ENCODE peak calls at places on chromosomes 7 and 10, in four cellular contexts. One of them, this sample, is unnamed.

GRCh38 chr10:125014086-125014830 is 72.3 kb downstream of the ZRANB1 start:
- DNase-seq in CD8-positive, alpha-beta T cell: no peak
- DNase-seq in IMR-90: no peak
- DNase-seq in choroid plexus epithelial cell: no peak
- DNase-seq in this sample: no peak

GRCh38 chr7:133265821-133266220 is 12.9 kb downstream of the EXOC4 start:
- DNase-seq in choroid plexus epithelial cell: peak
- DNase-seq in IMR-90: peak
- DNase-seq in CD8-positive, alpha-beta T cell: no peak
- DNase-seq in this sample: no peak

GRCh38 chr10:125011926-125012705 is 70.2 kb downstream of the ZRANB1 start:
- DNase-seq in choroid plexus epithelial cell: no peak
- DNase-seq in CD8-positive, alpha-beta T cell: no peak
- DNase-seq in IMR-90: no peak
- DNase-seq in this sample: no peak

GRCh38 chr7:11221931-11222330 is 248.3 kb downstream of the PHF14 start:
- DNase-seq in choroid plexus epithelial cell: no peak
- DNase-seq in CD8-positive, alpha-beta T cell: no peak
- DNase-seq in IMR-90: no peak
- DNase-seq in this sample: no peak

GRCh38 chr10:91511549-91512330 is 101.6 kb downstream of the HECTD2 start:
- DNase-seq in choroid plexus epithelial cell: peak
- DNase-seq in CD8-positive, alpha-beta T cell: no peak
- DNase-seq in IMR-90: peak
- DNase-seq in this sample: no peak

GRCh38 chr7:31192996-31193395 is 140.9 kb downstream of the ADCYAP1R1 start:
- DNase-seq in CD8-positive, alpha-beta T cell: no peak
- DNase-seq in IMR-90: peak
- DNase-seq in choroid plexus epithelial cell: peak
- DNase-seq in this sample: peak

GRCh38 chr10:100567826-100568225 is 32.1 kb downstream of the HIF1AN start:
- DNase-seq in choroid plexus epithelial cell: no peak
- DNase-seq in CD8-positive, alpha-beta T cell: no peak
- DNase-seq in IMR-90: no peak
- DNase-seq in this sample: no peak

GRCh38 chr10:374354-374753 is 239.1 kb downstream of the ZMYND11 start:
- DNase-seq in choroid plexus epithelial cell: no peak
- DNase-seq in IMR-90: no peak
- DNase-seq in CD8-positive, alpha-beta T cell: no peak
- DNase-seq in this sample: no peak

GRCh38 chr7:106573125-106573663 is 87.8 kb downstream of the CCDC71L start:
- DNase-seq in IMR-90: no peak
- DNase-seq in choroid plexus epithelial cell: no peak
- DNase-seq in CD8-positive, alpha-beta T cell: no peak
- DNase-seq in this sample: no peak

GRCh38 chr7:24974026-24974832 is 5.7 kb downstream of the OSBPL3 start:
- DNase-seq in choroid plexus epithelial cell: no peak
- DNase-seq in CD8-positive, alpha-beta T cell: no peak
- DNase-seq in IMR-90: no peak
- DNase-seq in this sample: no peak

GRCh38 chr10:48634198-48634983 is 29.5 kb upstream of the ARHGAP22 start:
- DNase-seq in choroid plexus epithelial cell: peak
- DNase-seq in CD8-positive, alpha-beta T cell: no peak
- DNase-seq in IMR-90: peak
- DNase-seq in this sample: peak

GRCh38 chr7:94391716-94392390 is 2.8 kb upstream of the COL1A2 start:
- DNase-seq in IMR-90: peak
- DNase-seq in choroid plexus epithelial cell: peak
- DNase-seq in CD8-positive, alpha-beta T cell: no peak
- DNase-seq in this sample: peak

GRCh38 chr10:91798736-91799579 is 732 bp downstream of the TNKS2 start:
- DNase-seq in CD8-positive, alpha-beta T cell: peak
- DNase-seq in IMR-90: peak
- DNase-seq in choroid plexus epithelial cell: peak
- DNase-seq in this sample: peak

GRCh38 chr7:126723966-126724544 is 528.7 kb downstream of the GRM8 start:
- DNase-seq in IMR-90: no peak
- DNase-seq in CD8-positive, alpha-beta T cell: no peak
- DNase-seq in choroid plexus epithelial cell: no peak
- DNase-seq in this sample: no peak

GRCh38 chr10:120505056-120505455 is 48.0 kb downstream of the PLPP4 start:
- DNase-seq in CD8-positive, alpha-beta T cell: no peak
- DNase-seq in choroid plexus epithelial cell: no peak
- DNase-seq in IMR-90: no peak
- DNase-seq in this sample: no peak

GRCh38 chr7:152076324-152076821 is 50.9 kb downstream of the GALNT11 start:
- DNase-seq in IMR-90: no peak
- DNase-seq in CD8-positive, alpha-beta T cell: no peak
- DNase-seq in choroid plexus epithelial cell: peak
- DNase-seq in this sample: no peak

GRCh38 chr10:60868946-60869345 is 75.0 kb downstream of the RHOBTB1 start:
- DNase-seq in choroid plexus epithelial cell: no peak
- DNase-seq in IMR-90: no peak
- DNase-seq in CD8-positive, alpha-beta T cell: no peak
- DNase-seq in this sample: no peak

GRCh38 chr10:112304460-112304859 is 21.3 kb downstream of the TECTB start:
- DNase-seq in choroid plexus epithelial cell: peak
- DNase-seq in CD8-positive, alpha-beta T cell: no peak
- DNase-seq in IMR-90: peak
- DNase-seq in this sample: no peak

GRCh38 chr10:103932996-103933395 is 15.0 kb upstream of the STN1 start:
- DNase-seq in choroid plexus epithelial cell: no peak
- DNase-seq in IMR-90: no peak
- DNase-seq in CD8-positive, alpha-beta T cell: no peak
- DNase-seq in this sample: no peak

GRCh38 chr10:24333736-24334135 is 124.8 kb downstream of the KIAA1217 start:
- DNase-seq in choroid plexus epithelial cell: peak
- DNase-seq in CD8-positive, alpha-beta T cell: no peak
- DNase-seq in IMR-90: peak
- DNase-seq in this sample: no peak

GRCh38 chr10:42755028-42755451 is 27.6 kb upstream of the BMS1 start:
- DNase-seq in IMR-90: no peak
- DNase-seq in CD8-positive, alpha-beta T cell: no peak
- DNase-seq in choroid plexus epithelial cell: no peak
- DNase-seq in this sample: no peak

GRCh38 chr7:80775481-80775880 is 137.0 kb downstream of the CD36 start:
- DNase-seq in choroid plexus epithelial cell: no peak
- DNase-seq in CD8-positive, alpha-beta T cell: no peak
- DNase-seq in IMR-90: no peak
- DNase-seq in this sample: no peak

GRCh38 chr10:102660891-102661613 is 16.8 kb downstream of the TRIM8 start:
- DNase-seq in choroid plexus epithelial cell: peak
- DNase-seq in CD8-positive, alpha-beta T cell: peak
- DNase-seq in IMR-90: peak
- DNase-seq in this sample: peak

GRCh38 chr7:45524373-45524913 is 49.7 kb upstream of the ADCY1 start:
- DNase-seq in CD8-positive, alpha-beta T cell: no peak
- DNase-seq in choroid plexus epithelial cell: no peak
- DNase-seq in IMR-90: no peak
- DNase-seq in this sample: no peak

GRCh38 chr10:12348870-12349627 is at the start of gene CAMK1D:
- DNase-seq in CD8-positive, alpha-beta T cell: peak
- DNase-seq in choroid plexus epithelial cell: peak
- DNase-seq in IMR-90: peak
- DNase-seq in this sample: peak

GRCh38 chr10:88923525-88923924 is 29.0 kb downstream of the ACTA2 start:
- DNase-seq in IMR-90: peak
- DNase-seq in choroid plexus epithelial cell: peak
- DNase-seq in CD8-positive, alpha-beta T cell: no peak
- DNase-seq in this sample: no peak

GRCh38 chr7:95520136-95520535 is 34.4 kb downstream of the ASB4 start:
- DNase-seq in CD8-positive, alpha-beta T cell: no peak
- DNase-seq in IMR-90: no peak
- DNase-seq in choroid plexus epithelial cell: no peak
- DNase-seq in this sample: no peak

GRCh38 chr7:99579956-99580777 is 17.9 kb upstream of the TMEM225B start:
- DNase-seq in choroid plexus epithelial cell: peak
- DNase-seq in CD8-positive, alpha-beta T cell: peak
- DNase-seq in IMR-90: peak
- DNase-seq in this sample: peak

GRCh38 chr7:36472141-36472729 is 82.6 kb downstream of the ANLN start:
- DNase-seq in CD8-positive, alpha-beta T cell: no peak
- DNase-seq in choroid plexus epithelial cell: no peak
- DNase-seq in IMR-90: no peak
- DNase-seq in this sample: no peak

GRCh38 chr10:63547628-63548356 is 26.6 kb downstream of the REEP3 start:
- DNase-seq in choroid plexus epithelial cell: peak
- DNase-seq in IMR-90: peak
- DNase-seq in CD8-positive, alpha-beta T cell: no peak
- DNase-seq in this sample: no peak

GRCh38 chr7:23167691-23168090 is 14.2 kb upstream of the NUP42 start:
- DNase-seq in CD8-positive, alpha-beta T cell: no peak
- DNase-seq in choroid plexus epithelial cell: no peak
- DNase-seq in IMR-90: no peak
- DNase-seq in this sample: no peak

GRCh38 chr10:132793871-132794849 is 8.2 kb upstream of the NKX6-2 start:
- DNase-seq in choroid plexus epithelial cell: no peak
- DNase-seq in CD8-positive, alpha-beta T cell: no peak
- DNase-seq in IMR-90: no peak
- DNase-seq in this sample: no peak

GRCh38 chr7:148854975-148855374 is 29.1 kb downstream of the EZH2 start:
- DNase-seq in choroid plexus epithelial cell: no peak
- DNase-seq in CD8-positive, alpha-beta T cell: no peak
- DNase-seq in IMR-90: no peak
- DNase-seq in this sample: no peak

GRCh38 chr7:148852272-148852671 is 31.8 kb downstream of the EZH2 start:
- DNase-seq in choroid plexus epithelial cell: peak
- DNase-seq in IMR-90: no peak
- DNase-seq in CD8-positive, alpha-beta T cell: no peak
- DNase-seq in this sample: no peak

GRCh38 chr7:148856891-148857290 is 27.2 kb downstream of the EZH2 start:
- DNase-seq in IMR-90: peak
- DNase-seq in CD8-positive, alpha-beta T cell: no peak
- DNase-seq in choroid plexus epithelial cell: peak
- DNase-seq in this sample: no peak

GRCh38 chr7:148858489-148858888 is 25.6 kb downstream of the EZH2 start:
- DNase-seq in IMR-90: no peak
- DNase-seq in CD8-positive, alpha-beta T cell: no peak
- DNase-seq in choroid plexus epithelial cell: no peak
- DNase-seq in this sample: no peak

DNA sequence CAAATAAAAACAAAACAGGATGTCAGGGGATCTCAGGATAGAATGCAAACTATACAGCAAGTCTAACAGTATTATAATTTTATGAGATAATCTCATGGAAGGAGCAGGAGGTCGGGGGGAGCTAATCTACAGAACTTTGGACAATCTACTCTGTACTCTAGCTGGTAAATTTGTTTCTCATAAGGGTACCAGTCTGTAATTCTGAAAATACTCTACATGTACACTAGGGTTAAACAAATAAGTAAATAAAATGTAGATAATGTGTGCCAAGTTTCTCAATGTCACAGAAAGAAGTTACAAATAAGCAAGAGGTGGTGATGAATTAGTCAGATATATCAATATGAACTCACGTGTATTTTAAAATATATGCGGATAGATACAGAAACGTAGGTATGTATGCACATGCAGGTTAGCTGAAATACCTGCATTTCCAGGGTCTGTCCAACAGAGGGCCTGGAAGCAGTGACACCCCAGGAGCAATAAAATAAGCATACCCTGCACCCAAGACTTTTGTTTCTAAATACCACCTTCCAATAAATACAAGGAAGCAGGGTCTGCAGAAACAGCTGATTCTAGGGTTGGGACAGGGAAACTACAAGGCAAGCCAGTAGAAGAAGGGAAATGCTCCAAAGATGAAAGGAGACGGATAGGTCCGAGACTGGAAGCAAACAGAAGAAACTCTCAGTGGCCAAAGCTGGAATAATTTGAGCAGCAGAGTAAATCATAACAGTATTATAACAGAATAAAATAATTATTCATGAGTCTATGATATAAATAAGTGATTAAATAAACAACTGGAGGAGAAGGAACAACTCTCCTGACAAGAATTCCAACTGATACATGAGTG is 27.8 kb downstream of the EZH2 start:
- DNase-seq in CD8-positive, alpha-beta T cell: peak
- DNase-seq in choroid plexus epithelial cell: peak
- DNase-seq in IMR-90: peak
- DNase-seq in this sample: no peak
- H3K4me3 ChIP-seq in CD8-positive, alpha-beta T cell: no peak
- H3K4me3 ChIP-seq in choroid plexus epithelial cell: peak
- H3K4me3 ChIP-seq in IMR-90: no peak
- H3K4me3 ChIP-seq in this sample: no peak

GRCh38 chr10:129506101-129506797 is 39.2 kb downstream of the MGMT start:
- DNase-seq in choroid plexus epithelial cell: no peak
- DNase-seq in CD8-positive, alpha-beta T cell: no peak
- DNase-seq in IMR-90: no peak
- DNase-seq in this sample: no peak
- TF ChIP-seq CTCF in choroid plexus epithelial cell: no peak
- TF ChIP-seq CTCF in CD8-positive, alpha-beta T cell: no peak
- TF ChIP-seq CTCF in IMR-90: no peak
- TF ChIP-seq CTCF in this sample: no peak

DNA sequence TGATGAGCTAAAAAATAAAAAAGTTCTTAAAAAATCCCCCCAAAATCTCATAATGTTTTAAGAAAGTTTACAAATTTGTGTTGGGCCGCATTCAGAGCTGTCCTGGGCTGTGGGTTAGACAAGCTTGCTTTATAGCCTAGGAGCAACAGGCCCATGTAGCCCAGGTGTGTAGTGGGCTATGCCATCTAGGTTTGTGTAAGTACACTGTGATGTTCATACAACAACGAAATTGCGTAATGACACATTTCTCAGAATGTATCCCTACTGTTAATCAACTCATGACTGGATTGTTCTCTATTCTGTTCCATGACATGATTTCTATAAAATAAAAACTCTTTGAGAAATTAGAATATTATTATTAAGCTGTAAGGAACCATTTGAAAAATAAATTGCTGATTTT is 13.0 kb downstream of the MIOS start:
- DNase-seq in CD8-positive, alpha-beta T cell: no peak
- DNase-seq in IMR-90: no peak
- DNase-seq in choroid plexus epithelial cell: no peak
- DNase-seq in this sample: no peak
- H3K4me3 ChIP-seq in CD8-positive, alpha-beta T cell: no peak
- H3K4me3 ChIP-seq in IMR-90: no peak
- H3K4me3 ChIP-seq in choroid plexus epithelial cell: no peak
- H3K4me3 ChIP-seq in this sample: no peak

DNA sequence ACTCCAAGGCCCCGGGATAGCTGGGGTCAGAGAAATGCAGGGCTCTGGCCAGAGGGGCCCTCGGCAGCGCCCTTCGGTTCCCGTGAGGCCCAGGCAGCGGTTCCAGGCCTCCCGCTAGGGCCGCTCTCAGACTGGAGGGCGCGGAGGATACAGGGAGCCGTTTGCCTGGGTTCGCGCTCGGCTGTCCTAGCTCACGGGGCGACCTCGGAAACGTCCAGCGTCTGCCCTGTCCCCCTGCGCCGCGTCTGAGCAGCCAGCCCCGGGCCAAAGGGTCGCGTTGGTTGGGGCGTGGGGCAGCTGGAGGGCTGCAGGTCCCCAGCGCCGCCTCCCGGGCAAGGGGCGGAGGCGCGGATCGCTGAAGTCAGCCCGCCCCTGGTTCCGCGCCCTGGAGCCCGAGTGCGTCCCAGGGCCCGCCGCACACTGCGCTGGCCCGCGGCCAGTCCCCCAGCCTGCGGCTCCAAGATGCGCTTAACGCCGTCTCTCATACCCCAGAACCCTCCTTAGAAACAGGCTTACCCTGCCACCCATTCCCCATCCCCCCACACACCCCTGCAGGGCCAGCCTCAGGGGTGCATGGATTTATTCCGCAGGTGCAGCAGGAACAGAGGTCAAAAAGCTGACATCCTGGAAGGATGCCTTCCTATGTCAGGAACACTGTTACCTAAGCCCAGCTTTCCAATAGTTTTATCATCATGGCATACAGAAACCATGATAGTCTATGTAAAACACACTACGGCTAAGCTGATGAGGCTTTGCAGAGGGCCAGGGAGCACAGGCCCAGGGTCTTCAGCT is 22.1 kb upstream of the OPN4 start:
- DNase-seq in CD8-positive, alpha-beta T cell: no peak
- DNase-seq in choroid plexus epithelial cell: no peak
- DNase-seq in IMR-90: no peak
- DNase-seq in this sample: no peak
- TF ChIP-seq CTCF in CD8-positive, alpha-beta T cell: no peak
- TF ChIP-seq CTCF in choroid plexus epithelial cell: peak
- TF ChIP-seq CTCF in IMR-90: no peak
- TF ChIP-seq CTCF in this sample: no peak